ENCODE peak calls at places on chromosomes 4 and X, in four cellular contexts. S, W, P and B are unnamed samples.

GRCh38 chrX:78831523-78831922 is 84.0 kb downstream of the LPAR4 start:
- DNase-seq in S (no peak), W (no peak), P (no peak), B (no peak)

GRCh38 chr4:27094785-27095184 is 234.1 kb downstream of the STIM2 start:
- DNase-seq in S (no peak), W (no peak), P (no peak), B (no peak)

GRCh38 chrX:120452131-120452530 is 17.0 kb downstream of the LAMP2 start:
- DNase-seq in S (peak), W (no peak), P (peak), B (peak)

GRCh38 chrX:96435636-96436035 is 249.0 kb upstream of the DIAPH2 start:
- DNase-seq in S (no peak), W (no peak), P (no peak), B (no peak)

GRCh38 chrX:39677987-39678840 is 419.5 kb downstream of the BCOR start:
- DNase-seq in S (no peak), W (no peak), P (peak), B (no peak)

GRCh38 chrX:12007881-12008280 is 130.4 kb upstream of the FRMPD4 start:
- DNase-seq in S (peak), W (no peak), P (no peak), B (no peak)

GRCh38 chr4:44684648-44685047 is 6.4 kb downstream of the GUF1 start:
- DNase-seq in S (no peak), W (no peak), P (no peak), B (no peak)

GRCh38 chr4:72975488-72975784 is 94.1 kb downstream of the COX18 start:
- DNase-seq in S (no peak), W (no peak), P (no peak), B (no peak)

GRCh38 chr4:147996840-147997239 is 265.0 kb downstream of the ARHGAP10 start:
- DNase-seq in S (no peak), W (no peak), P (no peak), B (no peak)

GRCh38 chrX:81708506-81708905 is 506.6 kb downstream of the SH3BGRL start:
- DNase-seq in S (no peak), W (no peak), P (no peak), B (no peak)

GRCh38 chr4:24991015-24991414 is 39.7 kb downstream of the LGI2 start:
- DNase-seq in S (peak), W (no peak), P (no peak), B (no peak)

GRCh38 chrX:47200385-47201150 is 6.9 kb downstream of the UBA1 start:
- DNase-seq in S (peak), W (no peak), P (no peak), B (no peak)

GRCh38 chrX:68672581-68673318 is 25.3 kb downstream of the STARD8 start:
- DNase-seq in S (no peak), W (no peak), P (no peak), B (no peak)

GRCh38 chr4:151644625-151645024 is 116.2 kb downstream of the GATB start:
- DNase-seq in S (no peak), W (no peak), P (peak), B (peak)

GRCh38 chr4:11074581-11075241 is 354.0 kb downstream of the HS3ST1 start:
- DNase-seq in S (no peak), W (no peak), P (no peak), B (no peak)

GRCh38 chr4:88706574-88706973 is 8.9 kb upstream of the NAP1L5 start:
- DNase-seq in S (peak), W (no peak), P (peak), B (peak)

GRCh38 chr4:88143504-88143903 is 14.9 kb downstream of the ABCG2 start:
- DNase-seq in S (no peak), W (no peak), P (no peak), B (no peak)

GRCh38 chr4:183635333-183635732 is 23.7 kb downstream of the RWDD4 start:
- DNase-seq in S (no peak), W (no peak), P (peak), B (peak)

GRCh38 chr4:99300934-99301333 is 10.1 kb upstream of the ADH1A start:
- DNase-seq in S (peak), W (no peak), P (no peak), B (no peak)

GRCh38 chrX:36961590-36961989 is 46.6 kb upstream of the FAM47C start:
- DNase-seq in S (no peak), W (no peak), P (peak), B (no peak)